ENCODE peak calls at places on chromosomes 6 and 20, in eight cellular contexts. H, N, P, K, Y, V, X and I are unnamed samples.
A peak's percentile ranks its signal among the peaks of the same experiment; 100 is the strongest.

GRCh38 chr6:11333292-11333849 is 100.9 kb upstream of the NEDD9 start:
- DNase-seq in H (no peak), N (no peak), P (no peak), K (no peak), Y (no peak), V (no peak), X (no peak), I (no peak)

GRCh38 chr20:55166063-55166462 is 690.7 kb downstream of the DOK5 start:
- DNase-seq in H (no peak), N (no peak), P (no peak), K (peak; percentile 11), Y (peak; percentile 78), V (no peak), X (no peak), I (no peak)

GRCh38 chr20:717817-718216 is 42.2 kb upstream of the SCRT2 start:
- DNase-seq in H (no peak), N (no peak), P (no peak), K (no peak), Y (no peak), V (no peak), X (no peak), I (no peak)

GRCh38 chr6:21381336-21381963 is 212.1 kb upstream of the SOX4 start:
- DNase-seq in H (no peak), N (no peak), P (no peak), K (peak; percentile 28), Y (no peak), V (no peak), X (peak; percentile 31), I (no peak)

GRCh38 chr6:140050232-140050995 is 676.0 kb upstream of the CITED2 start:
- DNase-seq in H (no peak), N (no peak), P (peak; percentile 76), K (peak; percentile 40), Y (peak; percentile 10), V (no peak), X (no peak), I (no peak)

GRCh38 chr6:137933696-137934095 is 66.6 kb downstream of the TNFAIP3 start:
- DNase-seq in H (peak; percentile 46), N (peak; percentile 82), P (peak; percentile 48), K (no peak), Y (no peak), V (peak; percentile 21), X (no peak), I (no peak)

GRCh38 chr6:13500264-13500663 is 12.9 kb upstream of the GFOD1 start:
- DNase-seq in H (no peak), N (no peak), P (no peak), K (peak; percentile 57), Y (no peak), V (no peak), X (no peak), I (no peak)

GRCh38 chr20:48721324-48722001 is 106.3 kb downstream of the PREX1 start:
- DNase-seq in H (no peak), N (no peak), P (no peak), K (no peak), Y (no peak), V (no peak), X (no peak), I (no peak)

GRCh38 chr6:107082045-107082444 is 33.3 kb downstream of the BEND3 start:
- DNase-seq in H (no peak), N (no peak), P (no peak), K (no peak), Y (peak; percentile 75), V (no peak), X (peak; percentile 11), I (no peak)

GRCh38 chr6:11586574-11586973 is 49.0 kb downstream of the TMEM170B start:
- DNase-seq in H (no peak), N (no peak), P (no peak), K (peak; percentile 29), Y (peak; percentile 72), V (no peak), X (peak; percentile 19), I (no peak)

GRCh38 chr6:168778201-168778600 is 337.2 kb downstream of the SMOC2 start:
- DNase-seq in H (peak; percentile 46), N (peak; percentile 74), P (peak; percentile 66), K (peak; percentile 32), Y (no peak), V (no peak), X (no peak), I (no peak)

GRCh38 chr6:139990865-139991264 is 616.4 kb upstream of the CITED2 start:
- DNase-seq in H (no peak), N (peak; percentile 63), P (no peak), K (peak; percentile 45), Y (peak; percentile 23), V (no peak), X (no peak), I (no peak)

GRCh38 chr6:156866181-156866862 is 89.1 kb downstream of the ARID1B start:
- DNase-seq in H (no peak), N (no peak), P (peak; percentile 33), K (peak; percentile 26), Y (peak; percentile 41), V (no peak), X (peak; percentile 8), I (no peak)

GRCh38 chr6:35309611-35310264 is 12.1 kb downstream of the DEF6 start:
- DNase-seq in H (no peak), N (no peak), P (no peak), K (no peak), Y (no peak), V (no peak), X (no peak), I (no peak)

GRCh38 chr6:170281331-170282292 is 9.3 kb downstream of the DLL1 start:
- DNase-seq in H (no peak), N (peak; percentile 52), P (no peak), K (no peak), Y (no peak), V (no peak), X (no peak), I (no peak)

GRCh38 chr6:170280689-170281045 is 10.2 kb downstream of the DLL1 start:
- DNase-seq in H (no peak), N (peak; percentile 54), P (no peak), K (no peak), Y (no peak), V (no peak), X (no peak), I (peak; percentile 51)

GRCh38 chr6:170279426-170279825 is 11.5 kb downstream of the DLL1 start:
- DNase-seq in H (no peak), N (no peak), P (no peak), K (no peak), Y (no peak), V (no peak), X (no peak), I (peak; percentile 4)

GRCh38 chr6:170278743-170279094 is 12.2 kb downstream of the DLL1 start:
- DNase-seq in H (no peak), N (no peak), P (no peak), K (no peak), Y (no peak), V (no peak), X (no peak), I (peak; percentile 6)

GRCh38 chr6:170279977-170280688 is 10.7 kb downstream of the DLL1 start:
- DNase-seq in H (no peak), N (peak; percentile 64), P (no peak), K (peak; percentile 55), Y (peak; percentile 40), V (peak; percentile 73), X (peak; percentile 67), I (peak; percentile 88)
- H3K27ac ChIP-seq in H (no peak overlapping the region), N (no peak overlapping the region), P (peak overlapping the region; percentile 23), K (peak overlapping the region; percentile 53), Y (no peak overlapping the region), V (peak overlapping the region; percentile 40), X (peak overlapping the region; percentile 77), I (peak overlapping the region; percentile 51)

DNA sequence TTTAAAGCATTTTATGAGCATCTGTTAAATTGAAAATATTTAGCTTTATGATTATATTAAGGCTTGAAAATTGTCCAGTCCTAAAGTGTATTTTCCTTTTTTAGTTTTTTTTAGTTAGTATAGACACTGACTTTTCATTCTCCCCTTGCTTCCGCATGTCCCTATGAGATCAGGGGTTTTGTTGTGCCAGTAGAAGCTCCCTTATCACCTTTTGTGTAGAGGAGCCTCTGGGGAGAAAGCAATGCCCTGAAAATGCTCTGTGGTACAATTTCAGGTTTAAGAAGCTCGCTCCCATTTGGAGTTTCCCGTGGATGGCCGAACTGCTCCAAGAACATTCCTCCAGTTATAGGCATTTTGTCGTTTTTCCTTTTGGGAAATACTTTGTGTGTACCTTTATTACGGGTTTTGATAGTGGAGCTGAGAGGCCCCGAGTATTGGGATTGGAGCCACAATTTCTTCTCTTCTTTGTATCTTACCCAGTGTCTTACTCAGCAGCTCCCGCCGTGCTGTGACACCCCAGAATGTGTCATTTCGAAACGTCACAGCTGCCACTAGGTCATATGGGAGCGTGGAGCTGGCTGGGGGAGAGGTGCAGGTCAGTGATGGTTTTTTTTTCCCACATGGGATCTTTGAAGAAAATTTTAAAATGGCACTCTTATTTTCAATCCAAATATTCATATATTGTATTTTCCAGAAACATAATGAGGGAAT is 49.9 kb downstream of the RPRD1B start:
- DNase-seq in H (no peak), N (no peak), P (peak; percentile 61), K (no peak), Y (no peak), V (no peak), X (no peak), I (no peak)
- H3K27ac ChIP-seq in H (no peak overlapping the region), N (peak overlapping the region; percentile 72), P (peak overlapping the region; percentile 68), K (peak overlapping the region; percentile 87), Y (no peak overlapping the region), V (no peak overlapping the region), X (peak overlapping the region; percentile 20), I (peak overlapping the region; percentile 68)

GRCh38 chr6:15479761-15480160 is 183.1 kb downstream of the DTNBP1 start:
- DNase-seq in H (no peak), N (no peak), P (peak; percentile 46), K (no peak), Y (no peak), V (no peak), X (no peak), I (no peak)

GRCh38 chr6:15480546-15480945 is 182.3 kb downstream of the DTNBP1 start:
- DNase-seq in H (no peak), N (no peak), P (no peak), K (no peak), Y (no peak), V (no peak), X (no peak), I (no peak)

GRCh38 chr6:15483060-15483459 is 179.8 kb downstream of the DTNBP1 start:
- DNase-seq in H (no peak), N (no peak), P (no peak), K (no peak), Y (no peak), V (no peak), X (no peak), I (no peak)

GRCh38 chr6:15481892-15482291 is 180.9 kb downstream of the DTNBP1 start:
- DNase-seq in H (no peak), N (no peak), P (no peak), K (no peak), Y (peak; percentile 26), V (no peak), X (no peak), I (no peak)

DNA sequence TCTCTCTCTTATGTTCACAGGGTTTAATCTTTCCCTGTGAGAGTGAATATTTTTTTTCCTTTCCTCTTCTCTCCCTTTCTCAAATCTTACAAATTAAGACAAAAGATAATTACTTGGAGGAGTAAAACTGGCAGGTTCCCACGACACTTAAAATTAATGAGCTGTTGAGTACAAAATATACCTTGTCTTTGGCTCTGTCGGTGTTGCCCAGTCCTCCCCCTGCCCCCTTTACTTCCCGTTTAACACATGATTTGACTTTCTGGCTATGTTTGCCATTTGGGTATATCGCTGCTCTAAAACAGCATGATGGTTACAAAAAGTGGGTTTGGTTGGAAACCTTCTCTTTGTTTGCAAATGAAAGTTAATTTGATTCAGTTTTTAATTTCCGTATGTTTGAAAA is 181.4 kb downstream of the DTNBP1 start:
- DNase-seq in H (no peak), N (no peak), P (no peak), K (no peak), Y (no peak), V (no peak), X (no peak), I (no peak)
- H3K27ac ChIP-seq in H (no peak overlapping the region), N (no peak overlapping the region), P (no peak overlapping the region), K (no peak overlapping the region), Y (no peak overlapping the region), V (no peak overlapping the region), X (no peak overlapping the region), I (no peak overlapping the region)

GRCh38 chr20:25533920-25534700 is 51.2 kb downstream of the NINL start:
- DNase-seq in H (no peak), N (no peak), P (no peak), K (no peak), Y (no peak), V (no peak), X (no peak), I (no peak)
- H3K27ac ChIP-seq in H (no peak overlapping the region), N (peak overlapping the region; percentile 83), P (no peak overlapping the region), K (peak overlapping the region; percentile 53), Y (no peak overlapping the region), V (no peak overlapping the region), X (no peak overlapping the region), I (no peak overlapping the region)